ENCODE peak calls at places on chromosomes 11 and 22, in eight cellular contexts. R, P, M, A, V, L, J and Q are unnamed samples.

GRCh38 chr11:66317766-66318575 is 1.1 kb upstream of the CD248 start:
- DNase-seq in R (peak; percentile 74), P (peak; percentile 82), M (peak; percentile 57), A (no peak), V (peak; percentile 78), L (no peak), J (peak; percentile 76), Q (peak; percentile 89)

GRCh38 chr11:59079089-59079488 is 7.0 kb upstream of the GLYATL1B start:
- DNase-seq in R (no peak), P (no peak), M (no peak), A (no peak), V (no peak), L (no peak), J (no peak), Q (no peak)

GRCh38 chr11:116707250-116707649 is 65.5 kb downstream of the BUD13 start:
- DNase-seq in R (no peak), P (no peak), M (no peak), A (peak; percentile 27), V (no peak), L (no peak), J (no peak), Q (no peak)

GRCh38 chr22:47194476-47195155 is 432.2 kb downstream of the TBC1D22A start:
- DNase-seq in R (no peak), P (no peak), M (peak; percentile 6), A (no peak), V (no peak), L (no peak), J (no peak), Q (no peak)

GRCh38 chr11:9651899-9652748 is 11.8 kb upstream of the SWAP70 start:
- DNase-seq in R (no peak), P (no peak), M (no peak), A (no peak), V (no peak), L (no peak), J (no peak), Q (no peak)

GRCh38 chr22:36833073-36833472 is 16.2 kb upstream of the PVALB start:
- DNase-seq in R (no peak), P (no peak), M (no peak), A (no peak), V (no peak), L (no peak), J (no peak), Q (no peak)

GRCh38 chr11:456533-456932 is 6.5 kb downstream of the PTDSS2 start:
- DNase-seq in R (no peak), P (no peak), M (no peak), A (no peak), V (peak; percentile 27), L (no peak), J (no peak), Q (no peak)

GRCh38 chr11:109197656-109198055 is 224.3 kb upstream of the C11orf87 start:
- DNase-seq in R (no peak), P (no peak), M (no peak), A (no peak), V (no peak), L (no peak), J (no peak), Q (no peak)

GRCh38 chr11:126662055-126662790 is 306.7 kb downstream of the ST3GAL4 start:
- DNase-seq in R (no peak), P (no peak), M (no peak), A (no peak), V (no peak), L (no peak), J (no peak), Q (no peak)

GRCh38 chr22:26547426-26547825 is 35.2 kb upstream of the TFIP11 start:
- DNase-seq in R (no peak), P (no peak), M (no peak), A (no peak), V (no peak), L (no peak), J (no peak), Q (no peak)

GRCh38 chr11:70536051-70536877 is 137.9 kb downstream of the CTTN start:
- DNase-seq in R (no peak), P (no peak), M (no peak), A (no peak), V (peak; percentile 7), L (no peak), J (peak; percentile 21), Q (peak; percentile 70)

GRCh38 chr11:12724301-12725046 is 50.3 kb downstream of the TEAD1 start:
- DNase-seq in R (peak; percentile 83), P (peak; percentile 93), M (peak; percentile 66), A (peak; percentile 96), V (peak; percentile 66), L (peak; percentile 73), J (peak; percentile 64), Q (peak; percentile 84)

DNA sequence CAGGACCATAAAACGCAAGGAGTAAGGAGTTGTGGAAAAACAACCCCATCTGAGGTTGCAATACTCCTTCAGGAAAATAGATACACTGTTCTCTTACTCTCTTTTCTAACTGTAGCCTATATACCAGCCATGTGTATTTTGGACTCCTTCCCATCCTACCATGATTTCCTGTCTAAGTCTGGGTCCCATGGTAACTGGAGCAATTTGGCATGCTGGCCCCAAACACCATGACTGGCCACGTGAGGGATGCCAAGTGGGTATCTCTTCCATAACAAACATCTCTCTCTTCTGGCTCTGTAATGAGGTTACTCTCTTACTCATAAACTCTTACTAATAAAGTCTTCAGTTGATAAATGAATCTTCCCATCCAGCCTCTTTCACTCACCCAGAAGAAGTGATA is 26.5 kb downstream of the ABTB2 start:
- DNase-seq in R (no peak), P (no peak), M (no peak), A (peak; percentile 86), V (no peak), L (peak; percentile 67), J (no peak), Q (peak; percentile 18)
- H3K27ac ChIP-seq in R (no peak overlapping the region), P (peak overlapping the region; percentile 58), M (no peak overlapping the region), A (peak overlapping the region; percentile 80), V (no peak overlapping the region), L (peak overlapping the region; percentile 34), J (no peak overlapping the region), Q (no peak overlapping the region)

GRCh38 chr11:1504164-1504563 is 17.6 kb upstream of the MOB2 start:
- DNase-seq in R (no peak), P (no peak), M (no peak), A (no peak), V (peak; percentile 48), L (no peak), J (no peak), Q (no peak)

GRCh38 chr11:1502971-1503707 is 16.6 kb upstream of the MOB2 start:
- DNase-seq in R (peak; percentile 66), P (peak; percentile 56), M (no peak), A (no peak), V (peak; percentile 59), L (no peak), J (no peak), Q (no peak)

GRCh38 chr11:1503708-1504104 is 17.1 kb upstream of the MOB2 start:
- DNase-seq in R (peak; percentile 33), P (no peak), M (no peak), A (no peak), V (peak; percentile 86), L (no peak), J (peak; percentile 62), Q (no peak)

GRCh38 chr11:1505480-1505879 is 18.9 kb upstream of the MOB2 start:
- DNase-seq in R (peak; percentile 16), P (no peak), M (no peak), A (no peak), V (peak; percentile 21), L (no peak), J (no peak), Q (no peak)

GRCh38 chr11:1504581-1505290 is 18.2 kb upstream of the MOB2 start:
- DNase-seq in R (peak; percentile 10), P (no peak), M (no peak), A (no peak), V (peak; percentile 43), L (no peak), J (no peak), Q (no peak)
- H3K4me1 ChIP-seq in R (peaks cover 30% of the 10 kb centered on the region), P (peaks cover 6% of the 10 kb centered on the region), M (peaks cover 24% of the 10 kb centered on the region), A (no peaks in the 10 kb centered on the region), V (peaks cover 83% of the 10 kb centered on the region), L (no peaks in the 10 kb centered on the region), J (peaks cover 24% of the 10 kb centered on the region), Q (no peaks in the 10 kb centered on the region)

GRCh38 chr11:6319879-6320410 is 356 bp downstream of the CAVIN3 start:
- DNase-seq in R (peak; percentile 95), P (peak; percentile 88), M (peak; percentile 87), A (no peak), V (peak; percentile 92), L (peak; percentile 83), J (peak; percentile 95), Q (peak; percentile 91)
- H3K27ac ChIP-seq in R (peak overlapping the region; percentile 100), P (peak overlapping the region; percentile 97), M (peak overlapping the region; percentile 99), A (no peak overlapping the region), V (peak overlapping the region; percentile 96), L (peak overlapping the region; percentile 81), J (peak overlapping the region; percentile 98), Q (peak overlapping the region; percentile 96)

GRCh38 chr11:33543823-33544222 is 156.8 kb downstream of the C11orf91 start:
- DNase-seq in R (no peak), P (no peak), M (no peak), A (peak; percentile 25), V (no peak), L (no peak), J (no peak), Q (no peak)
- H3K4me1 ChIP-seq in R (no peaks in the 10 kb centered on the region), P (no peaks in the 10 kb centered on the region), M (no peaks in the 10 kb centered on the region), A (peaks cover 27% of the 10 kb centered on the region), V (no peaks in the 10 kb centered on the region), L (no peaks in the 10 kb centered on the region), J (no peaks in the 10 kb centered on the region), Q (no peaks in the 10 kb centered on the region)

DNA sequence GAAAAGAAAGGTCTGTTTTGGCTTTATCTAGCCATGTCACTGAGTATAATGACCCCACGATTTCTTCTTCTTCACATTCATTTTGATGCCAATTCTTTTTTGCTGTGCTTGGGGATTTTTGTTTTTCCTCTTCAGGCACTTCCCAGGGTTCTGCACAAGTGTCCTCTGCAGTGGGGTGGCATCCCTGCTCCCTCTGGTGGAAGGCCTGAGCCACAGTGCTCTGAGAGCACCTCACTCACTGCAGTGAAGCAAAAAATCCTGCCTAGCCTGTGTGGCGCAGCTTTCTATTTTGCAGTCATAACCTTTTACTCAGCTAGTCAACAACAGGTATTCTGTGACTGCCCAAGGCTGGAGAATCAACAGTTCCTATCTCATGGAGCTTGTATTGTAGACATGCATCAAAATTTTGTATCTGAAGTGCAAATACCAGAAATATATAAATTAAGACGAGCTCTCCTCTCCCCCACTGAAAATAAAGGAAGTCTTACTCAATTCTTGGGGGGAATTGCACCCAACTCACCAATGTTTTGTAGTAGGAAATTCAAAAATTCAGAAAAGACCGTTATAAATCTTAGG is 153.3 kb downstream of the NCAM1 start:
- DNase-seq in R (peak; percentile 56), P (peak; percentile 79), M (no peak), A (peak; percentile 41), V (peak; percentile 77), L (no peak), J (peak; percentile 55), Q (peak; percentile 36)
- H3K27ac ChIP-seq in R (peak overlapping the region; percentile 52), P (no peak overlapping the region), M (no peak overlapping the region), A (no peak overlapping the region), V (no peak overlapping the region), L (no peak overlapping the region), J (no peak overlapping the region), Q (no peak overlapping the region)